ENCODE peak calls at places on chromosomes 12 and 14, in six cellular contexts. E, K, U, B, V and A are unnamed samples.

GRCh38 chr14:33767721-33768457 is 183.0 kb downstream of the EGLN3 start:
- DNase-seq in E (no peak), K (peak), U (no peak), B (no peak), V (no peak), A (no peak)

GRCh38 chr12:6684609-6685008 is 4.6 kb downstream of the ZNF384 start:
- DNase-seq in E (peak), K (peak), U (peak), B (no peak), V (peak), A (peak)

GRCh38 chr14:89435527-89436273 is 18.7 kb upstream of the FOXN3 start:
- DNase-seq in E (no peak), K (no peak), U (no peak), B (no peak), V (no peak), A (no peak)

GRCh38 chr12:91173139-91173538 is 9.5 kb downstream of the DCN start:
- DNase-seq in E (no peak), K (peak), U (no peak), B (no peak), V (no peak), A (no peak)

GRCh38 chr12:34233618-34234017 is 211.3 kb downstream of the ALG10 start:
- DNase-seq in E (no peak), K (no peak), U (no peak), B (no peak), V (no peak), A (no peak)

GRCh38 chr14:105760691-105761344 is 234.4 kb downstream of the TMEM121 start:
- DNase-seq in E (no peak), K (no peak), U (no peak), B (no peak), V (no peak), A (no peak)

GRCh38 chr14:96792581-96792980 is 4.6 kb upstream of the VRK1 start:
- DNase-seq in E (no peak), K (no peak), U (no peak), B (no peak), V (no peak), A (no peak)

GRCh38 chr12:124372831-124373230 is 77.9 kb downstream of the RFLNA start:
- DNase-seq in E (no peak), K (no peak), U (no peak), B (no peak), V (no peak), A (no peak)

GRCh38 chr14:69682607-69683263 is 71.3 kb downstream of the SUSD6 start:
- DNase-seq in E (peak), K (peak), U (no peak), B (no peak), V (no peak), A (no peak)

GRCh38 chr14:59028476-59029202 is 159.8 kb upstream of the DAAM1 start:
- DNase-seq in E (peak), K (peak), U (peak), B (peak), V (no peak), A (peak)

GRCh38 chr12:96034631-96035282 is 630 bp downstream of the LTA4H start:
- DNase-seq in E (no peak), K (peak), U (peak), B (peak), V (peak), A (peak)

GRCh38 chr14:99660006-99660566 is 15.2 kb downstream of the HHIPL1 start:
- DNase-seq in E (no peak), K (no peak), U (no peak), B (no peak), V (no peak), A (no peak)

GRCh38 chr12:12270226-12270625 is 3.4 kb upstream of the LRP6 start:
- DNase-seq in E (no peak), K (no peak), U (no peak), B (no peak), V (no peak), A (no peak)

GRCh38 chr12:52285172-52285745 is 6.1 kb downstream of the KRT81 start:
- DNase-seq in E (no peak), K (no peak), U (no peak), B (no peak), V (no peak), A (no peak)

GRCh38 chr14:106845286-106846087 is 1319.1 kb downstream of the TMEM121 start:
- DNase-seq in E (peak), K (no peak), U (peak), B (no peak), V (peak), A (no peak)

GRCh38 chr14:75257241-75257640 is 21.4 kb upstream of the FOS start:
- DNase-seq in E (no peak), K (peak), U (no peak), B (no peak), V (no peak), A (no peak)

GRCh38 chr14:38553586-38553985 is 297.7 kb upstream of the CLEC14A start:
- DNase-seq in E (no peak), K (peak), U (no peak), B (no peak), V (no peak), A (no peak)

GRCh38 chr12:79424109-79424721 is 266.5 kb downstream of the PAWR start:
- DNase-seq in E (no peak), K (peak), U (no peak), B (no peak), V (no peak), A (peak)

GRCh38 chr12:27109339-27110023 is 27.1 kb upstream of the C12orf71 start:
- DNase-seq in E (no peak), K (peak), U (no peak), B (no peak), V (no peak), A (no peak)

GRCh38 chr14:55194656-55195355 is 3.4 kb upstream of the DLGAP5 start:
- DNase-seq in E (no peak), K (no peak), U (no peak), B (no peak), V (no peak), A (no peak)

GRCh38 chr14:104756477-104757237 is 3.7 kb downstream of the SIVA1 start:
- DNase-seq in E (no peak), K (no peak), U (no peak), B (no peak), V (no peak), A (no peak)

GRCh38 chr12:118061876-118062791 is 1.2 kb upstream of the WSB2 start:
- DNase-seq in E (peak), K (peak), U (peak), B (peak), V (no peak), A (peak)

GRCh38 chr14:72291908-72292688 is 359.9 kb downstream of the RGS6 start:
- DNase-seq in E (peak), K (peak), U (peak), B (peak), V (no peak), A (peak)

GRCh38 chr14:80477388-80478160 is 266.3 kb upstream of the DIO2 start:
- DNase-seq in E (no peak), K (peak), U (no peak), B (no peak), V (no peak), A (no peak)

GRCh38 chr14:51310453-51311074 is 70.5 kb downstream of the TMX1 start:
- DNase-seq in E (no peak), K (peak), U (no peak), B (peak), V (no peak), A (no peak)

GRCh38 chr12:47361389-47362031 is 281.8 kb upstream of the AMIGO2 start:
- DNase-seq in E (peak), K (no peak), U (peak), B (peak), V (peak), A (no peak)

GRCh38 chr14:74394549-74394948 is 31.5 kb downstream of the SYNDIG1L start:
- DNase-seq in E (no peak), K (no peak), U (no peak), B (no peak), V (no peak), A (no peak)

GRCh38 chr14:73591690-73592448 is at the start of gene ACOT4:
- DNase-seq in E (peak), K (peak), U (no peak), B (no peak), V (peak), A (peak)

GRCh38 chr14:64929003-64929337 is 13.6 kb downstream of the GPX2 start:
- DNase-seq in E (no peak), K (no peak), U (no peak), B (no peak), V (no peak), A (no peak)

GRCh38 chr14:52013984-52014600 is 24.7 kb downstream of the RTRAF start:
- DNase-seq in E (no peak), K (no peak), U (peak), B (peak), V (no peak), A (peak)

GRCh38 chr14:62661818-62662217 is 383.4 kb downstream of the KCNH5 start:
- DNase-seq in E (no peak), K (no peak), U (no peak), B (no peak), V (no peak), A (no peak)

GRCh38 chr14:69287096-69287991 is 27.4 kb downstream of the GALNT16 start:
- DNase-seq in E (no peak), K (no peak), U (no peak), B (no peak), V (no peak), A (peak)

GRCh38 chr12:67546718-67547117 is 101.8 kb upstream of the DYRK2 start:
- DNase-seq in E (no peak), K (no peak), U (no peak), B (no peak), V (no peak), A (peak)

GRCh38 chr14:68157971-68158371 is 338.4 kb downstream of the RAD51B start:
- DNase-seq in E (no peak), K (peak), U (no peak), B (no peak), V (no peak), A (no peak)